ENCODE peak calls at places on chromosomes 12 and 14, in eight cellular contexts. One of them, this sample, is unnamed.

GRCh38 chr12:114316076-114316475 is 89.9 kb downstream of the TBX5 start:
- DNase-seq in AG08395: peak
- DNase-seq in activated CD4-positive, CD25-positive, alpha-beta regulatory T cell treated with anti-CD3 and anti-CD28 coated beads, Interleukin-2, amount 50 U/mL, for 16 hours: no peak
- DNase-seq in testis: no peak
- DNase-seq in caudate nucleus: no peak
- DNase-seq in NCI-H1694 treated with DMSO at 0.1 percent for 48 hours: no peak
- DNase-seq in effector memory CD4-positive, alpha-beta T cell: no peak
- DNase-seq in activated CD4-positive, alpha-beta T cell treated with anti-CD3 and anti-CD28 coated beads, Interleukin-2, amount 50 U/mL, for 24 hours: no peak
- DNase-seq in this sample: peak

GRCh38 chr14:99511421-99512109 is 30.4 kb downstream of the CCNK start:
- DNase-seq in effector memory CD4-positive, alpha-beta T cell: no peak
- DNase-seq in testis: peak
- DNase-seq in NCI-H1694 treated with DMSO at 0.1 percent for 48 hours: no peak
- DNase-seq in caudate nucleus: no peak
- DNase-seq in activated CD4-positive, CD25-positive, alpha-beta regulatory T cell treated with anti-CD3 and anti-CD28 coated beads, Interleukin-2, amount 50 U/mL, for 16 hours: no peak
- DNase-seq in activated CD4-positive, alpha-beta T cell treated with anti-CD3 and anti-CD28 coated beads, Interleukin-2, amount 50 U/mL, for 24 hours: no peak
- DNase-seq in AG08395: no peak
- DNase-seq in this sample: no peak

GRCh38 chr12:71291746-71292145 is 133.9 kb upstream of the TSPAN8 start:
- DNase-seq in testis: no peak
- DNase-seq in effector memory CD4-positive, alpha-beta T cell: no peak
- DNase-seq in activated CD4-positive, alpha-beta T cell treated with anti-CD3 and anti-CD28 coated beads, Interleukin-2, amount 50 U/mL, for 24 hours: no peak
- DNase-seq in NCI-H1694 treated with DMSO at 0.1 percent for 48 hours: no peak
- DNase-seq in AG08395: no peak
- DNase-seq in caudate nucleus: no peak
- DNase-seq in activated CD4-positive, CD25-positive, alpha-beta regulatory T cell treated with anti-CD3 and anti-CD28 coated beads, Interleukin-2, amount 50 U/mL, for 16 hours: no peak
- DNase-seq in this sample: no peak

GRCh38 chr14:75492832-75493579 is 29.3 kb upstream of the BATF start:
- DNase-seq in effector memory CD4-positive, alpha-beta T cell: no peak
- DNase-seq in caudate nucleus: no peak
- DNase-seq in activated CD4-positive, alpha-beta T cell treated with anti-CD3 and anti-CD28 coated beads, Interleukin-2, amount 50 U/mL, for 24 hours: no peak
- DNase-seq in testis: no peak
- DNase-seq in AG08395: no peak
- DNase-seq in activated CD4-positive, CD25-positive, alpha-beta regulatory T cell treated with anti-CD3 and anti-CD28 coated beads, Interleukin-2, amount 50 U/mL, for 16 hours: no peak
- DNase-seq in NCI-H1694 treated with DMSO at 0.1 percent for 48 hours: no peak
- DNase-seq in this sample: no peak

GRCh38 chr12:65699251-65699650 is 125.0 kb upstream of the HMGA2 start:
- DNase-seq in caudate nucleus: no peak
- DNase-seq in activated CD4-positive, alpha-beta T cell treated with anti-CD3 and anti-CD28 coated beads, Interleukin-2, amount 50 U/mL, for 24 hours: no peak
- DNase-seq in AG08395: peak
- DNase-seq in NCI-H1694 treated with DMSO at 0.1 percent for 48 hours: no peak
- DNase-seq in activated CD4-positive, CD25-positive, alpha-beta regulatory T cell treated with anti-CD3 and anti-CD28 coated beads, Interleukin-2, amount 50 U/mL, for 16 hours: no peak
- DNase-seq in effector memory CD4-positive, alpha-beta T cell: no peak
- DNase-seq in testis: no peak
- DNase-seq in this sample: peak

GRCh38 chr14:38737657-38738056 is 365.4 kb downstream of the SEC23A start:
- DNase-seq in activated CD4-positive, CD25-positive, alpha-beta regulatory T cell treated with anti-CD3 and anti-CD28 coated beads, Interleukin-2, amount 50 U/mL, for 16 hours: no peak
- DNase-seq in activated CD4-positive, alpha-beta T cell treated with anti-CD3 and anti-CD28 coated beads, Interleukin-2, amount 50 U/mL, for 24 hours: no peak
- DNase-seq in testis: no peak
- DNase-seq in NCI-H1694 treated with DMSO at 0.1 percent for 48 hours: no peak
- DNase-seq in AG08395: no peak
- DNase-seq in caudate nucleus: no peak
- DNase-seq in effector memory CD4-positive, alpha-beta T cell: no peak
- DNase-seq in this sample: no peak

GRCh38 chr14:34496679-34497513 is 34.9 kb upstream of the SPTSSA start:
- DNase-seq in caudate nucleus: peak
- DNase-seq in activated CD4-positive, CD25-positive, alpha-beta regulatory T cell treated with anti-CD3 and anti-CD28 coated beads, Interleukin-2, amount 50 U/mL, for 16 hours: no peak
- DNase-seq in NCI-H1694 treated with DMSO at 0.1 percent for 48 hours: no peak
- DNase-seq in activated CD4-positive, alpha-beta T cell treated with anti-CD3 and anti-CD28 coated beads, Interleukin-2, amount 50 U/mL, for 24 hours: no peak
- DNase-seq in testis: peak
- DNase-seq in AG08395: peak
- DNase-seq in effector memory CD4-positive, alpha-beta T cell: no peak
- DNase-seq in this sample: peak

GRCh38 chr12:79008591-79008990 is 144.0 kb downstream of the SYT1 start:
- DNase-seq in activated CD4-positive, CD25-positive, alpha-beta regulatory T cell treated with anti-CD3 and anti-CD28 coated beads, Interleukin-2, amount 50 U/mL, for 16 hours: no peak
- DNase-seq in testis: no peak
- DNase-seq in effector memory CD4-positive, alpha-beta T cell: no peak
- DNase-seq in AG08395: no peak
- DNase-seq in NCI-H1694 treated with DMSO at 0.1 percent for 48 hours: no peak
- DNase-seq in caudate nucleus: no peak
- DNase-seq in activated CD4-positive, alpha-beta T cell treated with anti-CD3 and anti-CD28 coated beads, Interleukin-2, amount 50 U/mL, for 24 hours: no peak
- DNase-seq in this sample: no peak

GRCh38 chr14:21852061-21852664 is 178.5 kb upstream of the OR4E1 start:
- DNase-seq in AG08395: no peak
- DNase-seq in testis: peak
- DNase-seq in activated CD4-positive, alpha-beta T cell treated with anti-CD3 and anti-CD28 coated beads, Interleukin-2, amount 50 U/mL, for 24 hours: peak
- DNase-seq in caudate nucleus: no peak
- DNase-seq in activated CD4-positive, CD25-positive, alpha-beta regulatory T cell treated with anti-CD3 and anti-CD28 coated beads, Interleukin-2, amount 50 U/mL, for 16 hours: peak
- DNase-seq in NCI-H1694 treated with DMSO at 0.1 percent for 48 hours: peak
- DNase-seq in effector memory CD4-positive, alpha-beta T cell: peak
- DNase-seq in this sample: peak

GRCh38 chr12:45208604-45209487 is 7.0 kb upstream of the ANO6 start:
- DNase-seq in AG08395: peak
- DNase-seq in effector memory CD4-positive, alpha-beta T cell: no peak
- DNase-seq in NCI-H1694 treated with DMSO at 0.1 percent for 48 hours: no peak
- DNase-seq in caudate nucleus: no peak
- DNase-seq in testis: no peak
- DNase-seq in activated CD4-positive, alpha-beta T cell treated with anti-CD3 and anti-CD28 coated beads, Interleukin-2, amount 50 U/mL, for 24 hours: no peak
- DNase-seq in activated CD4-positive, CD25-positive, alpha-beta regulatory T cell treated with anti-CD3 and anti-CD28 coated beads, Interleukin-2, amount 50 U/mL, for 16 hours: no peak
- DNase-seq in this sample: peak

GRCh38 chr14:60649815-60650381 is 621 bp upstream of the SIX1 start:
- DNase-seq in activated CD4-positive, alpha-beta T cell treated with anti-CD3 and anti-CD28 coated beads, Interleukin-2, amount 50 U/mL, for 24 hours: no peak
- DNase-seq in testis: no peak
- DNase-seq in NCI-H1694 treated with DMSO at 0.1 percent for 48 hours: peak
- DNase-seq in AG08395: no peak
- DNase-seq in effector memory CD4-positive, alpha-beta T cell: no peak
- DNase-seq in activated CD4-positive, CD25-positive, alpha-beta regulatory T cell treated with anti-CD3 and anti-CD28 coated beads, Interleukin-2, amount 50 U/mL, for 16 hours: no peak
- DNase-seq in caudate nucleus: no peak
- DNase-seq in this sample: peak

GRCh38 chr12:121970901-121971300 is 50.8 kb upstream of the BCL7A start:
- DNase-seq in caudate nucleus: no peak
- DNase-seq in activated CD4-positive, alpha-beta T cell treated with anti-CD3 and anti-CD28 coated beads, Interleukin-2, amount 50 U/mL, for 24 hours: no peak
- DNase-seq in NCI-H1694 treated with DMSO at 0.1 percent for 48 hours: no peak
- DNase-seq in testis: no peak
- DNase-seq in AG08395: no peak
- DNase-seq in effector memory CD4-positive, alpha-beta T cell: no peak
- DNase-seq in activated CD4-positive, CD25-positive, alpha-beta regulatory T cell treated with anti-CD3 and anti-CD28 coated beads, Interleukin-2, amount 50 U/mL, for 16 hours: no peak
- DNase-seq in this sample: no peak

GRCh38 chr12:127903146-127903545 is 363.8 kb upstream of the TMEM132C start:
- DNase-seq in activated CD4-positive, alpha-beta T cell treated with anti-CD3 and anti-CD28 coated beads, Interleukin-2, amount 50 U/mL, for 24 hours: no peak
- DNase-seq in testis: no peak
- DNase-seq in activated CD4-positive, CD25-positive, alpha-beta regulatory T cell treated with anti-CD3 and anti-CD28 coated beads, Interleukin-2, amount 50 U/mL, for 16 hours: no peak
- DNase-seq in AG08395: peak
- DNase-seq in effector memory CD4-positive, alpha-beta T cell: no peak
- DNase-seq in NCI-H1694 treated with DMSO at 0.1 percent for 48 hours: no peak
- DNase-seq in caudate nucleus: no peak
- DNase-seq in this sample: no peak

GRCh38 chr14:96782436-96782835 is 14.7 kb upstream of the VRK1 start:
- DNase-seq in activated CD4-positive, CD25-positive, alpha-beta regulatory T cell treated with anti-CD3 and anti-CD28 coated beads, Interleukin-2, amount 50 U/mL, for 16 hours: no peak
- DNase-seq in NCI-H1694 treated with DMSO at 0.1 percent for 48 hours: no peak
- DNase-seq in activated CD4-positive, alpha-beta T cell treated with anti-CD3 and anti-CD28 coated beads, Interleukin-2, amount 50 U/mL, for 24 hours: no peak
- DNase-seq in effector memory CD4-positive, alpha-beta T cell: no peak
- DNase-seq in caudate nucleus: no peak
- DNase-seq in testis: no peak
- DNase-seq in AG08395: no peak
- DNase-seq in this sample: no peak

GRCh38 chr12:63978519-63978918 is 134.0 kb downstream of the SRGAP1 start:
- DNase-seq in AG08395: peak
- DNase-seq in activated CD4-positive, alpha-beta T cell treated with anti-CD3 and anti-CD28 coated beads, Interleukin-2, amount 50 U/mL, for 24 hours: no peak
- DNase-seq in testis: no peak
- DNase-seq in activated CD4-positive, CD25-positive, alpha-beta regulatory T cell treated with anti-CD3 and anti-CD28 coated beads, Interleukin-2, amount 50 U/mL, for 16 hours: no peak
- DNase-seq in effector memory CD4-positive, alpha-beta T cell: no peak
- DNase-seq in caudate nucleus: no peak
- DNase-seq in NCI-H1694 treated with DMSO at 0.1 percent for 48 hours: no peak
- DNase-seq in this sample: peak

GRCh38 chr12:113002155-113002554 is 23.8 kb downstream of the OAS2 start:
- DNase-seq in activated CD4-positive, CD25-positive, alpha-beta regulatory T cell treated with anti-CD3 and anti-CD28 coated beads, Interleukin-2, amount 50 U/mL, for 16 hours: no peak
- DNase-seq in activated CD4-positive, alpha-beta T cell treated with anti-CD3 and anti-CD28 coated beads, Interleukin-2, amount 50 U/mL, for 24 hours: no peak
- DNase-seq in effector memory CD4-positive, alpha-beta T cell: no peak
- DNase-seq in AG08395: no peak
- DNase-seq in testis: no peak
- DNase-seq in NCI-H1694 treated with DMSO at 0.1 percent for 48 hours: no peak
- DNase-seq in caudate nucleus: no peak
- DNase-seq in this sample: no peak

GRCh38 chr12:131445184-131445974 is 265.5 kb upstream of the SFSWAP start:
- DNase-seq in activated CD4-positive, alpha-beta T cell treated with anti-CD3 and anti-CD28 coated beads, Interleukin-2, amount 50 U/mL, for 24 hours: no peak
- DNase-seq in NCI-H1694 treated with DMSO at 0.1 percent for 48 hours: no peak
- DNase-seq in activated CD4-positive, CD25-positive, alpha-beta regulatory T cell treated with anti-CD3 and anti-CD28 coated beads, Interleukin-2, amount 50 U/mL, for 16 hours: no peak
- DNase-seq in caudate nucleus: no peak
- DNase-seq in AG08395: no peak
- DNase-seq in testis: peak
- DNase-seq in effector memory CD4-positive, alpha-beta T cell: no peak
- DNase-seq in this sample: no peak